ENCODE peak calls at places on chromosomes 1 and 21, in nine cellular contexts. N, W, U, F, Z, Q, S, A and D are unnamed samples.

GRCh38 chr1:228284521-228284920 is 76.7 kb downstream of the OBSCN start:
- DNase-seq in N (no peak), W (no peak), U (no peak), F (no peak), Z (no peak), Q (no peak), S (no peak), A (no peak), D (no peak)

GRCh38 chr21:35190201-35190701 is 141.1 kb upstream of the RUNX1 start:
- DNase-seq in N (no peak), W (peak), U (no peak), F (peak), Z (no peak), Q (peak), S (no peak), A (no peak), D (no peak)

GRCh38 chr1:37602750-37603694 is 7.3 kb upstream of the GNL2 start:
- DNase-seq in N (no peak), W (no peak), U (peak), F (no peak), Z (no peak), Q (peak), S (no peak), A (no peak), D (peak)

GRCh38 chr1:94974224-94974623 is 47.3 kb upstream of the CNN3 start:
- DNase-seq in N (no peak), W (peak), U (no peak), F (peak), Z (no peak), Q (peak), S (no peak), A (peak), D (no peak)

GRCh38 chr21:34952701-34953100 is 96.4 kb downstream of the RUNX1 start:
- DNase-seq in N (no peak), W (peak), U (no peak), F (peak), Z (no peak), Q (no peak), S (no peak), A (no peak), D (no peak)

GRCh38 chr1:6998267-6998666 is 213.0 kb downstream of the CAMTA1 start:
- DNase-seq in N (no peak), W (no peak), U (no peak), F (no peak), Z (no peak), Q (no peak), S (no peak), A (no peak), D (peak)

GRCh38 chr1:112337028-112337531 is 58.9 kb upstream of the CTTNBP2NL start:
- DNase-seq in N (no peak), W (no peak), U (no peak), F (no peak), Z (no peak), Q (peak), S (no peak), A (no peak), D (peak)

GRCh38 chr1:82762829-82763532 is 962.2 kb downstream of the ADGRL2 start:
- DNase-seq in N (no peak), W (no peak), U (no peak), F (no peak), Z (no peak), Q (no peak), S (no peak), A (no peak), D (no peak)

GRCh38 chr1:84122780-84123382 is 21.2 kb upstream of the PRKACB start:
- DNase-seq in N (peak), W (peak), U (no peak), F (peak), Z (no peak), Q (peak), S (no peak), A (no peak), D (peak)

GRCh38 chr1:230243583-230244377 is 176.7 kb downstream of the GALNT2 start:
- DNase-seq in N (no peak), W (peak), U (no peak), F (peak), Z (no peak), Q (peak), S (no peak), A (no peak), D (no peak)

GRCh38 chr1:20588634-20589225 is at the start of gene CDA:
- DNase-seq in N (no peak), W (no peak), U (no peak), F (no peak), Z (no peak), Q (no peak), S (no peak), A (no peak), D (no peak)

GRCh38 chr1:151568626-151569088 is 28.5 kb downstream of the TUFT1 start:
- DNase-seq in N (no peak), W (peak), U (no peak), F (no peak), Z (no peak), Q (no peak), S (no peak), A (no peak), D (no peak)

GRCh38 chr1:39650431-39650830 is 11.0 kb upstream of the HEYL start:
- DNase-seq in N (no peak), W (no peak), U (no peak), F (no peak), Z (no peak), Q (no peak), S (no peak), A (no peak), D (no peak)

GRCh38 chr1:207964195-207964966 is 53.5 kb upstream of the CD34 start:
- DNase-seq in N (no peak), W (peak), U (no peak), F (peak), Z (no peak), Q (no peak), S (no peak), A (no peak), D (no peak)

GRCh38 chr1:205049479-205049878 is 6.5 kb downstream of the CNTN2 start:
- DNase-seq in N (peak), W (no peak), U (no peak), F (no peak), Z (no peak), Q (no peak), S (no peak), A (no peak), D (no peak)

DNA sequence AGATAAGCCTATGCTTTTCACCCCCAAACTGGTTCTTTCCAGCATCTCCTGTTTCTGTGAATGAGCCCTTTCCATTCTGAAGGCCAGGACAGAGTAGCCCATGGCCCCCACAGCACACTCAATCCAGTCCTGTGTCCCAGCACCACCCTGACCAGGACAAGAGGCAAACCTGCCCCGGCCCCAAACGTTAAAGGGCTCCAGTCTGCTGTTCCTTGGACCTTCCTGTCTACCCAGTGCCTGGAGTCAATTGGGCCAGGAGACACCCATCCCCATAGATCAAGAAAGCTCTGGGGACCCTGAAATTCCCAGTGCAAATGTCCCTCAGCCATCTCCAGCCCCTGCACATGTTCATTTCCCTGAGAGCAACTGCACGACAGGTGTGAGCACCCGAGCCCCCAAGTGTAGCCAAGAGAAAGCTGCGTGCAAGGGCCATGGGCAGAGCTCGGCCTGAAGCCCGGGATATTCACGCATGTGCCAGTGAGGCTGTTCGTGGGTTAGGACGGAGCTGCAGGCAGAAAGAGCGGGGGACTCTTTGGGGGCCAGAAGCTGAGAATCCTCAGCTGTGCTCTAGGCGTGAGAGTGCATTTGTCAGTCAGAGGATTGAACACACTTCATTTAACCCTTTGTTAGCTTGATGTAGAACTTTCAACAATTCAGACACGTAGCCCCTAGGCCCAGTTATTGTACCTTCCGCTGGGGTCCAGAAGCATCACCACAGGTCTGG is 4.2 kb upstream of the RIPK4 start:
- DNase-seq in N (no peak), W (no peak), U (no peak), F (no peak), Z (no peak), Q (no peak), S (no peak), A (no peak), D (no peak)
- TF ChIP-seq CTCF in N (no peak), W (no peak), U (no peak), F (no peak), Z (no peak), Q (no peak), S (no peak), A (no peak), D (no peak)

DNA sequence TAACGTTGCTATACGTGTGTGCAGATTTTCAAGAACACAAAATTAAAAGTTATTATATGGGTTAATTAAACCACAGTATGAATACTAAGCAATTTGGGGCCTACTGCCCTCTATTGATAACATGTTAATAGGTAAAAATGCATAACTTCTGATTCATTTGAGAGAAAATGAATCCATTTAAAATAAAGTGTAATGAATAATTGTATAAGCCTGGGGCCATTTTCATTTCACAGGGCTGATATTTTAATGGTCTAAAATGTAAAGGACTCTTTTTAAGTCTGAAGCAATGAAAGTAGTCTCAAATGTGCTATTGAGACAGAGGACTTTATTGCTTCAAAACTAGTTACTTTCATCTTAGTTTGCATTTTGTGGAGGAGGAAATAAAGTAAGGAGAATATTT is 155.4 kb downstream of the TLR5 start:
- DNase-seq in N (no peak), W (no peak), U (no peak), F (no peak), Z (no peak), Q (no peak), S (no peak), A (no peak), D (no peak)
- TF ChIP-seq CTCF in N (no peak), W (no peak), U (no peak), F (no peak), Z (no peak), Q (no peak), S (no peak), A (no peak), D (no peak)

DNA sequence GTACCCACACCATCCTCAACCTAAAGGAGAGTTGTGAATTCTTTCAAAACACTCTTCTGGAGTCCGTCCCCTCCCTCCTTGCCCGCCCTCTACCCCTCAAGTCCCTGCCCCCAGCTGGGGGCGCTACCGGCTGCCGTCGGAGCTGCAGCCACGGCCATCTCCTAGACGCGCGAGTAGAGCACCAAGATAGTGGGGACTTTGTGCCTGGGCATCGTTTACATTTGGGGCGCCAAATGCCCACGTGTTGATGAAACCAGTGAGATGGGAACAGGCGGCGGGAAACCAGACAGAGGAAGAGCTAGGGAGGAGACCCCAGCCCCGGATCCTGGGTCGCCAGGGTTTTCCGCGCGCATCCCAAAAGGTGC is 647 bp upstream of the OLIG2 start:
- DNase-seq in N (peak), W (no peak), U (no peak), F (no peak), Z (no peak), Q (no peak), S (no peak), A (no peak), D (peak)
- TF ChIP-seq CTCF in N (peak), W (no peak), U (peak), F (no peak), Z (no peak), Q (no peak), S (no peak), A (no peak), D (peak)

GRCh38 chr1:218482683-218483082 is 137.5 kb downstream of the TGFB2 start:
- DNase-seq in N (no peak), W (no peak), U (no peak), F (no peak), Z (no peak), Q (peak), S (no peak), A (no peak), D (no peak)
- TF ChIP-seq CTCF in N (no peak), W (no peak), U (no peak), F (no peak), Z (no peak), Q (no peak), S (no peak), A (no peak), D (no peak)

DNA sequence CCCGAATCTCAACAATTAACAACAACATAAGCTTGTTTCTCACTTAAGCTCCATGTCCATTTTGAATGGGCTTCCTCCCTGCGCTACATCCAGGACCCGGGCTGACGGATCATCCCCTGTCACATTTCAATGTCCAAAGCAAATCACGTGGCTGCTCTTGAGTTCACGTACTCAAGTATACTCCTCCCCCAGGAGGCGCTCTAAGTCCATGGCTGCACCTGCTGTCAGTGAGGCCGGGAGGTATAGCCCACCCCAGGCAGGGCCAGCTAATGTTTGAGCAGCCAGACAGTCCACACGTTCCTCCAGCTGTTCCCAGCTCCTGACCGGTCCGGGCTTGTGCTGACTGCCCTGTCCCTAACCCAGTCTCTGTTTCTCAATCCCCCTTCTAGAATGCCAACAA is 220.8 kb downstream of the SLC35F3 start:
- DNase-seq in N (no peak), W (peak), U (peak), F (peak), Z (no peak), Q (peak), S (no peak), A (no peak), D (peak)
- TF ChIP-seq CTCF in N (no peak), W (no peak), U (peak), F (peak), Z (no peak), Q (peak), S (no peak), A (no peak), D (peak)

GRCh38 chr1:156121441-156121840 is 6.9 kb downstream of the LMNA start:
- DNase-seq in N (no peak), W (no peak), U (no peak), F (no peak), Z (no peak), Q (no peak), S (no peak), A (no peak), D (no peak)

GRCh38 chr1:156124557-156125483 is 10.3 kb downstream of the LMNA start:
- DNase-seq in N (no peak), W (peak), U (no peak), F (no peak), Z (no peak), Q (no peak), S (no peak), A (no peak), D (no peak)

GRCh38 chr1:156122519-156123355 is 8.2 kb downstream of the LMNA start:
- DNase-seq in N (peak), W (peak), U (no peak), F (peak), Z (peak), Q (peak), S (peak), A (no peak), D (no peak)

GRCh38 chr1:156122086-156122485 is 7.6 kb downstream of the LMNA start:
- DNase-seq in N (no peak), W (no peak), U (no peak), F (no peak), Z (no peak), Q (no peak), S (no peak), A (no peak), D (no peak)

DNA sequence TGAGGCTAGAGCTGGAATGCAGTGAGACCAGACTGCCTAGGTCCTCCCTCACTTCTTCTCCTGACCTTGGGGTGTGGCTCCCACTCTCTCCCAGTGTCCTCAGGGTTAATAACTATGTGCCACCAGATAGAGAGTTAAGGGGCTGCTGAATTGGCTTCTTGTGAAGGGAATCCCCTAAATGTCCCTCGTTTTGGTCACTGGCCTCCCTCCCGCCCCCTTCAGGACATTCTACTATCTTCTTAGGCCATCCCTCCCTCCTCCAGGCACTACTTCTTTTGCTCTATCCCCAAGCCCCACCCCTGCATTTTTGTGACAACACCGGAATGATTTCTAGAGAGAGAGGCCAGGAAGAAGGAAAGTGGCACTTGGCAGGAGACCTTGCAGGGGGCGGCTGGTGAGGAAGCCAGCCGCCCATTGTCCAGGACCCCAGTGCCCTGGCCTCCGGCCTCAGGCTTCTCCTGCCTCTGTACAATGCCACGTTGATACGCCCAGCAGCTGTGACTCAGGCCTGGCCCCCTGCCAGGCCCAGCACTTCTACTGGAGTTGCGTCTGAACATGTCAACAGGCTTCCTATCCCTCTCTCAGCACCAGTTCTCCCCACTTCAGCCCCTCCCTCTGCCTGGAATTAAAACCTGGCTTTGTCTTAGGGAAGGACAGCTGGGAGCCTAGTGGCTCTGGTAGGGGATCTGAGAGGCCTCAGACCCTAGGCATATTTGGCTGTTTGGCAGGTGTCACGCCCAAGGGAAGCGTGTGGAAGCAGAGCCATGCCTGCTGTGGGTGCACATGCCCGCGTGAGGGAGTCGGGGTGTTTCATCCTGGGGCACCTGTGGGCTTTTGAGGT is 9.1 kb downstream of the LMNA start:
- DNase-seq in N (peak), W (peak), U (no peak), F (peak), Z (peak), Q (peak), S (peak), A (peak), D (no peak)
- TF ChIP-seq CTCF in N (peak), W (peak), U (no peak), F (no peak), Z (no peak), Q (peak), S (no peak), A (peak), D (no peak)

DNA sequence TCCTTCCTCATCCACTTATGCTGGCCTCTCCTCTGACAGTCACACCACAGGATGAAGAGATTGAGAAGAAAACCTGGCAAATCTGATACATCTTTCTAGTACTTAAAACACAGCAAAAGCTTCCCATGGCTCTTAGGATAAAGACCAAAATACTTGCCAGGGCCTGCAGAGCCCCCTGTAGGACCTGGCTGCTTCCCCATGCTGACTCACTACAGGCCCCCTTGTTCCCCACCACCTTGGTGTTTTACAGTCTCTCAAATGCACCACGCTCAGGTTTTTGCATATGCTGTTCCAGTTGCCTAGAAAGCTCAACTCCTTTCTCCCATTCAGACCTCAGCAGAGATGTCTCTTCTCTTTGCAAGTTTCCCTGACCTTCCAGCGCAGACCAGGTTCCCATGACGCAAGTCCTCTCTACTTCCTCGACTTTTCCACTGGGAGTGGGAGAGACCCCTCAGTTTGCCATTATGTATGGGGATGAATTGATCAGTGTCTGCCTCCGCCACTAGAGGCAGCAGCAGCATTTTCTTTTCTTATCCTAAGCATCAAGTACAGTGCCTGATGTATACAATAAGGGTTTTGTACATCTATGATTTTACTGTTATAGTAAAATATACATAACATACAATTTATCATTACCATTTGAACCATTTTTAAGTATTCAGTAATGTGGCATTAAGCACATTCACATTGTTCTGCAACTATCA is 113.8 kb upstream of the C8B start:
- DNase-seq in N (no peak), W (no peak), U (no peak), F (no peak), Z (no peak), Q (no peak), S (no peak), A (no peak), D (no peak)
- TF ChIP-seq CTCF in N (peak), W (no peak), U (peak), F (peak), Z (no peak), Q (peak), S (no peak), A (no peak), D (peak)